ENCODE peak calls at places on chromosomes 5 and 9, in eight cellular contexts. V is Karpas-422, P is PC-3, U is upper lobe of right lung, K is NCI-H2171, L is NCI-H1436 treated with DMSO at 0.1 percent for 48 hours, J is non-pigmented ciliary epithelial cell, G is Calu3. R is an unnamed sample.

GRCh38 chr9:69155341-69156030 is 18.6 kb upstream of the TJP2 start:
- DNase-seq in V (no peak), P (peak), U (no peak), K (no peak), L (no peak), J (no peak), G (peak), R (no peak)

GRCh38 chr9:96441798-96442445 is 8.0 kb upstream of the HABP4 start:
- DNase-seq in V (peak), P (peak), U (no peak), K (peak), L (no peak), J (no peak), G (peak), R (no peak)

GRCh38 chr5:157709346-157709745 is 21.9 kb upstream of the THG1L start:
- DNase-seq in V (no peak), P (no peak), U (no peak), K (no peak), L (no peak), J (no peak), G (no peak), R (no peak)

GRCh38 chr5:151205411-151205810 is 18.5 kb downstream of the CCDC69 start:
- DNase-seq in V (peak), P (no peak), U (no peak), K (no peak), L (no peak), J (no peak), G (no peak), R (no peak)

GRCh38 chr5:16446993-16447392 is 18.6 kb downstream of the ZNF622 start:
- DNase-seq in V (no peak), P (no peak), U (no peak), K (no peak), L (no peak), J (no peak), G (no peak), R (no peak)

GRCh38 chr9:90044710-90045151 is 439.9 kb downstream of the GADD45G start:
- DNase-seq in V (no peak), P (peak), U (no peak), K (no peak), L (peak), J (no peak), G (no peak), R (peak)

GRCh38 chr9:33921967-33922895 is 105.3 kb downstream of the UBE2R2 start:
- DNase-seq in V (peak), P (peak), U (no peak), K (no peak), L (no peak), J (no peak), G (peak), R (no peak)

GRCh38 chr5:128245974-128246373 is 162.4 kb downstream of the SLC12A2 start:
- DNase-seq in V (no peak), P (no peak), U (no peak), K (no peak), L (no peak), J (no peak), G (no peak), R (no peak)

GRCh38 chr5:167678457-167678856 is 613.0 kb upstream of the WWC1 start:
- DNase-seq in V (no peak), P (peak), U (no peak), K (no peak), L (no peak), J (no peak), G (no peak), R (no peak)

GRCh38 chr5:176664479-176664878 is 17.2 kb downstream of the TSPAN17 start:
- DNase-seq in V (no peak), P (no peak), U (no peak), K (no peak), L (no peak), J (no peak), G (no peak), R (no peak)

GRCh38 chr9:129353697-129354336 is 175.8 kb upstream of the IER5L start:
- DNase-seq in V (no peak), P (no peak), U (no peak), K (no peak), L (no peak), J (no peak), G (no peak), R (no peak)

GRCh38 chr5:14244721-14245518 is 101.8 kb downstream of the TRIO start:
- DNase-seq in V (no peak), P (no peak), U (no peak), K (no peak), L (no peak), J (peak), G (no peak), R (no peak)

GRCh38 chr5:181280251-181280762 is 19.4 kb upstream of the TRIM52 start:
- DNase-seq in V (no peak), P (no peak), U (no peak), K (no peak), L (no peak), J (no peak), G (no peak), R (no peak)

GRCh38 chr9:95772320-95773060 is 103.0 kb upstream of the ERCC6L2 start:
- DNase-seq in V (no peak), P (peak), U (no peak), K (no peak), L (no peak), J (no peak), G (peak), R (no peak)

GRCh38 chr5:111829701-111830100 is 72.7 kb upstream of the NREP start:
- DNase-seq in V (no peak), P (peak), U (no peak), K (no peak), L (no peak), J (peak), G (no peak), R (no peak)

GRCh38 chr9:90100014-90100413 is 495.2 kb downstream of the GADD45G start:
- DNase-seq in V (no peak), P (no peak), U (no peak), K (no peak), L (no peak), J (no peak), G (no peak), R (no peak)

GRCh38 chr9:17531642-17532254 is 47.1 kb upstream of the SH3GL2 start:
- DNase-seq in V (peak), P (peak), U (no peak), K (peak), L (no peak), J (peak), G (peak), R (peak)

GRCh38 chr9:89387970-89388867 is 69.9 kb downstream of the SECISBP2 start:
- DNase-seq in V (no peak), P (no peak), U (peak), K (no peak), L (no peak), J (peak), G (no peak), R (no peak)

GRCh38 chr5:171848006-171848405 is 62.4 kb downstream of the SMIM23 start:
- DNase-seq in V (no peak), P (no peak), U (no peak), K (no peak), L (no peak), J (no peak), G (no peak), R (no peak)

GRCh38 chr9:116574027-116574679 is 113.0 kb upstream of the TRIM32 start:
- DNase-seq in V (no peak), P (no peak), U (no peak), K (no peak), L (no peak), J (no peak), G (no peak), R (no peak)

GRCh38 chr5:111999286-111999685 is 242.3 kb upstream of the NREP start:
- DNase-seq in V (no peak), P (peak), U (no peak), K (no peak), L (no peak), J (peak), G (no peak), R (no peak)